ENCODE peak calls at places on chromosomes 4 and X, in ten cellular contexts. One of them, this sample, is unnamed.

GRCh38 chr4:142567199-142567598 is 278.9 kb downstream of the INPP4B start:
- DNase-seq in BJ: no peak
- DNase-seq in A549: peak
- DNase-seq in heart left ventricle: no peak
- DNase-seq in PC-9: no peak
- DNase-seq in tibial nerve: no peak
- DNase-seq in hepatocyte: peak
- DNase-seq in IMR-90: no peak
- DNase-seq in coronary artery: no peak
- DNase-seq in type B pancreatic cell: no peak
- DNase-seq in this sample: no peak

GRCh38 chr4:74619931-74620702 is 174.2 kb downstream of the BTC start:
- DNase-seq in A549: no peak
- DNase-seq in hepatocyte: no peak
- DNase-seq in tibial nerve: no peak
- DNase-seq in IMR-90: peak
- DNase-seq in heart left ventricle: no peak
- DNase-seq in PC-9: no peak
- DNase-seq in coronary artery: no peak
- DNase-seq in BJ: no peak
- DNase-seq in type B pancreatic cell: no peak
- DNase-seq in this sample: no peak

GRCh38 chr4:70992354-70992753 is 1.1 kb upstream of the DCK start:
- DNase-seq in PC-9: no peak
- DNase-seq in A549: no peak
- DNase-seq in type B pancreatic cell: no peak
- DNase-seq in hepatocyte: peak
- DNase-seq in coronary artery: no peak
- DNase-seq in tibial nerve: no peak
- DNase-seq in BJ: no peak
- DNase-seq in heart left ventricle: no peak
- DNase-seq in IMR-90: no peak
- DNase-seq in this sample: no peak

GRCh38 chr4:82779032-82779431 is 19.6 kb downstream of the SCD5 start:
- DNase-seq in tibial nerve: no peak
- DNase-seq in hepatocyte: no peak
- DNase-seq in PC-9: no peak
- DNase-seq in heart left ventricle: no peak
- DNase-seq in IMR-90: no peak
- DNase-seq in BJ: no peak
- DNase-seq in coronary artery: peak
- DNase-seq in type B pancreatic cell: no peak
- DNase-seq in A549: no peak
- DNase-seq in this sample: no peak

GRCh38 chr4:121182296-121182695 is 18.2 kb upstream of the TNIP3 start:
- DNase-seq in coronary artery: no peak
- DNase-seq in BJ: no peak
- DNase-seq in tibial nerve: no peak
- DNase-seq in heart left ventricle: no peak
- DNase-seq in A549: no peak
- DNase-seq in hepatocyte: no peak
- DNase-seq in type B pancreatic cell: no peak
- DNase-seq in IMR-90: peak
- DNase-seq in PC-9: no peak
- DNase-seq in this sample: no peak

GRCh38 chr4:117134386-117134785 is 49.0 kb upstream of the TRAM1L1 start:
- DNase-seq in tibial nerve: no peak
- DNase-seq in IMR-90: peak
- DNase-seq in hepatocyte: peak
- DNase-seq in PC-9: peak
- DNase-seq in type B pancreatic cell: no peak
- DNase-seq in coronary artery: no peak
- DNase-seq in BJ: no peak
- DNase-seq in heart left ventricle: no peak
- DNase-seq in A549: peak
- DNase-seq in this sample: no peak

GRCh38 chr4:119310826-119311225 is 11.1 kb downstream of the FABP2 start:
- DNase-seq in IMR-90: peak
- DNase-seq in type B pancreatic cell: no peak
- DNase-seq in PC-9: no peak
- DNase-seq in hepatocyte: no peak
- DNase-seq in heart left ventricle: no peak
- DNase-seq in coronary artery: no peak
- DNase-seq in BJ: no peak
- DNase-seq in tibial nerve: no peak
- DNase-seq in A549: no peak
- DNase-seq in this sample: no peak

GRCh38 chrX:44731160-44731559 is 112.7 kb upstream of the DUSP21 start:
- DNase-seq in BJ: no peak
- DNase-seq in tibial nerve: no peak
- DNase-seq in IMR-90: peak
- DNase-seq in A549: no peak
- DNase-seq in hepatocyte: no peak
- DNase-seq in type B pancreatic cell: no peak
- DNase-seq in coronary artery: no peak
- DNase-seq in heart left ventricle: no peak
- DNase-seq in PC-9: no peak
- DNase-seq in this sample: no peak

GRCh38 chr4:73381214-73381613 is 22.9 kb upstream of the ALB start:
- DNase-seq in PC-9: no peak
- DNase-seq in tibial nerve: no peak
- DNase-seq in type B pancreatic cell: no peak
- DNase-seq in BJ: no peak
- DNase-seq in IMR-90: no peak
- DNase-seq in heart left ventricle: no peak
- DNase-seq in A549: no peak
- DNase-seq in hepatocyte: no peak
- DNase-seq in coronary artery: no peak
- DNase-seq in this sample: no peak

GRCh38 chr4:28313729-28314713 is 1453.4 kb downstream of the STIM2 start:
- DNase-seq in A549: no peak
- DNase-seq in hepatocyte: no peak
- DNase-seq in heart left ventricle: no peak
- DNase-seq in IMR-90: no peak
- DNase-seq in coronary artery: no peak
- DNase-seq in type B pancreatic cell: no peak
- DNase-seq in tibial nerve: no peak
- DNase-seq in BJ: no peak
- DNase-seq in PC-9: no peak
- DNase-seq in this sample: no peak

GRCh38 chr4:141636077-141636770 is at the start of gene IL15:
- DNase-seq in coronary artery: peak
- DNase-seq in IMR-90: peak
- DNase-seq in BJ: no peak
- DNase-seq in PC-9: peak
- DNase-seq in A549: peak
- DNase-seq in type B pancreatic cell: peak
- DNase-seq in hepatocyte: peak
- DNase-seq in tibial nerve: peak
- DNase-seq in heart left ventricle: peak
- DNase-seq in this sample: peak

GRCh38 chr4:47899639-47900038 is 14.7 kb downstream of the NFXL1 start:
- DNase-seq in BJ: no peak
- DNase-seq in coronary artery: no peak
- DNase-seq in hepatocyte: no peak
- DNase-seq in A549: no peak
- DNase-seq in tibial nerve: no peak
- DNase-seq in type B pancreatic cell: no peak
- DNase-seq in PC-9: no peak
- DNase-seq in heart left ventricle: no peak
- DNase-seq in IMR-90: no peak
- DNase-seq in this sample: no peak

GRCh38 chr4:146359771-146360170 is 145.4 kb downstream of the REELD1 start:
- DNase-seq in hepatocyte: no peak
- DNase-seq in heart left ventricle: no peak
- DNase-seq in coronary artery: no peak
- DNase-seq in type B pancreatic cell: no peak
- DNase-seq in A549: no peak
- DNase-seq in PC-9: no peak
- DNase-seq in IMR-90: no peak
- DNase-seq in BJ: no peak
- DNase-seq in tibial nerve: no peak
- DNase-seq in this sample: no peak

GRCh38 chrX:1403228-1403627 is 11.3 kb upstream of the SLC25A6 start:
- DNase-seq in type B pancreatic cell: no peak
- DNase-seq in heart left ventricle: no peak
- DNase-seq in BJ: no peak
- DNase-seq in tibial nerve: no peak
- DNase-seq in A549: no peak
- DNase-seq in PC-9: no peak
- DNase-seq in coronary artery: no peak
- DNase-seq in IMR-90: no peak
- DNase-seq in hepatocyte: no peak
- DNase-seq in this sample: no peak

GRCh38 chrX:140057001-140057411 is 91.7 kb upstream of the CXorf66 start:
- DNase-seq in hepatocyte: peak
- DNase-seq in A549: peak
- DNase-seq in heart left ventricle: peak
- DNase-seq in PC-9: peak
- DNase-seq in type B pancreatic cell: peak
- DNase-seq in BJ: no peak
- DNase-seq in tibial nerve: peak
- DNase-seq in coronary artery: no peak
- DNase-seq in IMR-90: peak
- DNase-seq in this sample: peak

GRCh38 chr4:78949735-78950134 is 10.5 kb upstream of the PAQR3 start:
- DNase-seq in A549: no peak
- DNase-seq in PC-9: no peak
- DNase-seq in heart left ventricle: no peak
- DNase-seq in coronary artery: no peak
- DNase-seq in type B pancreatic cell: no peak
- DNase-seq in tibial nerve: no peak
- DNase-seq in hepatocyte: no peak
- DNase-seq in IMR-90: no peak
- DNase-seq in BJ: no peak
- DNase-seq in this sample: no peak

GRCh38 chr4:183153190-183153916 is 54.3 kb downstream of the WWC2 start:
- DNase-seq in IMR-90: no peak
- DNase-seq in heart left ventricle: no peak
- DNase-seq in type B pancreatic cell: no peak
- DNase-seq in coronary artery: no peak
- DNase-seq in tibial nerve: no peak
- DNase-seq in A549: no peak
- DNase-seq in PC-9: no peak
- DNase-seq in BJ: no peak
- DNase-seq in hepatocyte: no peak
- DNase-seq in this sample: no peak

GRCh38 chrX:29318051-29318450 is 730.8 kb downstream of the IL1RAPL1 start:
- DNase-seq in BJ: peak
- DNase-seq in tibial nerve: no peak
- DNase-seq in heart left ventricle: no peak
- DNase-seq in PC-9: no peak
- DNase-seq in coronary artery: no peak
- DNase-seq in IMR-90: peak
- DNase-seq in hepatocyte: no peak
- DNase-seq in type B pancreatic cell: no peak
- DNase-seq in A549: no peak
- DNase-seq in this sample: no peak

GRCh38 chr4:58732973-58733372 is 1622.8 kb upstream of the IGFBP7 start:
- DNase-seq in PC-9: no peak
- DNase-seq in IMR-90: no peak
- DNase-seq in coronary artery: no peak
- DNase-seq in A549: no peak
- DNase-seq in hepatocyte: no peak
- DNase-seq in heart left ventricle: no peak
- DNase-seq in BJ: no peak
- DNase-seq in type B pancreatic cell: no peak
- DNase-seq in tibial nerve: no peak
- DNase-seq in this sample: no peak
- TF ChIP-seq CTCF in PC-9: no peak
- TF ChIP-seq CTCF in IMR-90: peak
- TF ChIP-seq CTCF in coronary artery: no peak
- TF ChIP-seq CTCF in A549: no peak
- TF ChIP-seq CTCF in hepatocyte: peak
- TF ChIP-seq CTCF in heart left ventricle: no peak
- TF ChIP-seq CTCF in BJ: no peak
- TF ChIP-seq CTCF in type B pancreatic cell: peak
- TF ChIP-seq CTCF in tibial nerve: no peak
- TF ChIP-seq CTCF in this sample: no peak

GRCh38 chr4:24032371-24032989 is 142.6 kb upstream of the PPARGC1A start:
- DNase-seq in heart left ventricle: no peak
- DNase-seq in hepatocyte: peak
- DNase-seq in BJ: no peak
- DNase-seq in PC-9: no peak
- DNase-seq in coronary artery: no peak
- DNase-seq in A549: no peak
- DNase-seq in IMR-90: peak
- DNase-seq in tibial nerve: no peak
- DNase-seq in type B pancreatic cell: no peak
- DNase-seq in this sample: no peak
- TF ChIP-seq CTCF in heart left ventricle: no peak
- TF ChIP-seq CTCF in hepatocyte: peak
- TF ChIP-seq CTCF in BJ: peak
- TF ChIP-seq CTCF in PC-9: no peak
- TF ChIP-seq CTCF in coronary artery: no peak
- TF ChIP-seq CTCF in A549: no peak
- TF ChIP-seq CTCF in IMR-90: no peak
- TF ChIP-seq CTCF in tibial nerve: no peak
- TF ChIP-seq CTCF in type B pancreatic cell: peak
- TF ChIP-seq CTCF in this sample: no peak

GRCh38 chr4:133483600-133484246 is 334.6 kb downstream of the PCDH10 start:
- DNase-seq in tibial nerve: no peak
- DNase-seq in BJ: peak
- DNase-seq in heart left ventricle: no peak
- DNase-seq in PC-9: no peak
- DNase-seq in A549: no peak
- DNase-seq in hepatocyte: peak
- DNase-seq in type B pancreatic cell: no peak
- DNase-seq in coronary artery: no peak
- DNase-seq in IMR-90: peak
- DNase-seq in this sample: no peak
- TF ChIP-seq CTCF in tibial nerve: no peak
- TF ChIP-seq CTCF in BJ: peak
- TF ChIP-seq CTCF in heart left ventricle: no peak
- TF ChIP-seq CTCF in PC-9: peak
- TF ChIP-seq CTCF in A549: no peak
- TF ChIP-seq CTCF in hepatocyte: peak
- TF ChIP-seq CTCF in type B pancreatic cell: peak
- TF ChIP-seq CTCF in coronary artery: no peak
- TF ChIP-seq CTCF in IMR-90: peak
- TF ChIP-seq CTCF in this sample: no peak

GRCh38 chrX:80229626-80230025 is 190.6 kb upstream of the TENT5D start:
- DNase-seq in BJ: no peak
- DNase-seq in hepatocyte: no peak
- DNase-seq in type B pancreatic cell: no peak
- DNase-seq in heart left ventricle: no peak
- DNase-seq in coronary artery: no peak
- DNase-seq in tibial nerve: no peak
- DNase-seq in A549: no peak
- DNase-seq in IMR-90: no peak
- DNase-seq in PC-9: no peak
- DNase-seq in this sample: no peak

GRCh38 chrX:80223922-80224579 is 196.2 kb upstream of the TENT5D start:
- DNase-seq in IMR-90: no peak
- DNase-seq in heart left ventricle: no peak
- DNase-seq in tibial nerve: no peak
- DNase-seq in hepatocyte: no peak
- DNase-seq in BJ: no peak
- DNase-seq in PC-9: no peak
- DNase-seq in coronary artery: no peak
- DNase-seq in type B pancreatic cell: no peak
- DNase-seq in A549: no peak
- DNase-seq in this sample: no peak
- TF ChIP-seq CTCF in IMR-90: no peak
- TF ChIP-seq CTCF in heart left ventricle: no peak
- TF ChIP-seq CTCF in tibial nerve: no peak
- TF ChIP-seq CTCF in hepatocyte: no peak
- TF ChIP-seq CTCF in BJ: no peak
- TF ChIP-seq CTCF in PC-9: no peak
- TF ChIP-seq CTCF in coronary artery: no peak
- TF ChIP-seq CTCF in type B pancreatic cell: no peak
- TF ChIP-seq CTCF in A549: no peak
- TF ChIP-seq CTCF in this sample: no peak

GRCh38 chrX:76555816-76556215 is 128.3 kb downstream of the MAGEE1 start:
- DNase-seq in IMR-90: peak
- DNase-seq in coronary artery: no peak
- DNase-seq in tibial nerve: no peak
- DNase-seq in type B pancreatic cell: no peak
- DNase-seq in BJ: no peak
- DNase-seq in PC-9: no peak
- DNase-seq in hepatocyte: peak
- DNase-seq in A549: peak
- DNase-seq in heart left ventricle: no peak
- DNase-seq in this sample: no peak
- TF ChIP-seq CTCF in IMR-90: peak
- TF ChIP-seq CTCF in coronary artery: no peak
- TF ChIP-seq CTCF in tibial nerve: no peak
- TF ChIP-seq CTCF in type B pancreatic cell: peak
- TF ChIP-seq CTCF in BJ: no peak
- TF ChIP-seq CTCF in PC-9: peak
- TF ChIP-seq CTCF in hepatocyte: peak
- TF ChIP-seq CTCF in A549: peak
- TF ChIP-seq CTCF in heart left ventricle: no peak
- TF ChIP-seq CTCF in this sample: no peak